ENCODE peak calls at places on chromosomes 11 and 22, in five cellular contexts. U is HCT116, R is upper lobe of left lung, Q is HepG2, X is transverse colon. L is an unnamed sample.

GRCh38 chr11:127816959-127817358 is 770.4 kb downstream of the ETS1 start:
- DNase-seq in U (no peak), R (no peak), Q (no peak), X (no peak), L (no peak)

GRCh38 chr11:10441652-10442503 is 13.2 kb upstream of the AMPD3 start:
- DNase-seq in U (no peak), R (no peak), Q (no peak), X (no peak), L (no peak)

GRCh38 chr11:32949739-32950138 is 57.1 kb downstream of the QSER1 start:
- DNase-seq in U (no peak), R (no peak), Q (no peak), X (no peak), L (no peak)

GRCh38 chr11:108703916-108704315 is 39.0 kb downstream of the DDX10 start:
- DNase-seq in U (no peak), R (no peak), Q (no peak), X (no peak), L (no peak)

GRCh38 chr22:49010086-49010863 is 817.4 kb downstream of the BRD1 start:
- DNase-seq in U (no peak), R (peak), Q (no peak), X (no peak), L (no peak)

GRCh38 chr11:128725630-128726461 is 32.0 kb downstream of the FLI1 start:
- DNase-seq in U (no peak), R (no peak), Q (no peak), X (peak), L (no peak)

GRCh38 chr11:132357811-132358572 is 987.6 kb downstream of the NTM start:
- DNase-seq in U (no peak), R (no peak), Q (no peak), X (no peak), L (peak)

GRCh38 chr11:93279911-93280347 is 50.6 kb upstream of the DEUP1 start:
- DNase-seq in U (no peak), R (no peak), Q (no peak), X (no peak), L (no peak)

GRCh38 chr22:43305806-43306205 is 37.4 kb downstream of the SCUBE1 start:
- DNase-seq in U (no peak), R (no peak), Q (no peak), X (no peak), L (no peak)

GRCh38 chr22:42581762-42582716 is 28.3 kb downstream of the SERHL2 start:
- DNase-seq in U (peak), R (peak), Q (peak), X (peak), L (peak)

GRCh38 chr22:30245985-30246901 is at the start of gene LIF:
- DNase-seq in U (no peak), R (peak), Q (no peak), X (peak), L (peak)

GRCh38 chr11:68506908-68507307 is 46.4 kb downstream of the PPP6R3 start:
- DNase-seq in U (no peak), R (no peak), Q (no peak), X (no peak), L (no peak)

GRCh38 chr22:40101417-40102101 is 76.2 kb upstream of the TNRC6B start:
- DNase-seq in U (no peak), R (no peak), Q (no peak), X (no peak), L (no peak)

GRCh38 chr22:42432020-42432596 is at the start of gene NFAM1:
- DNase-seq in U (no peak), R (peak), Q (no peak), X (peak), L (no peak)

GRCh38 chr11:122107566-122107965 is 8.4 kb downstream of the BLID start:
- DNase-seq in U (no peak), R (no peak), Q (no peak), X (no peak), L (no peak)

GRCh38 chr22:48824673-48825651 is 1002.7 kb downstream of the BRD1 start:
- DNase-seq in U (no peak), R (no peak), Q (no peak), X (no peak), L (no peak)

GRCh38 chr11:122852071-122852831 is 14.0 kb downstream of the CRTAM start:
- DNase-seq in U (no peak), R (no peak), Q (no peak), X (no peak), L (no peak)

GRCh38 chr11:40602866-40603578 is 856.4 kb downstream of the LRRC4C start:
- DNase-seq in U (no peak), R (no peak), Q (no peak), X (no peak), L (no peak)

GRCh38 chr11:100573911-100574513 is 113.1 kb upstream of the ARHGAP42 start:
- DNase-seq in U (no peak), R (no peak), Q (no peak), X (no peak), L (no peak)

GRCh38 chr11:97140885-97141494 is 751.2 kb downstream of the JRKL start:
- DNase-seq in U (no peak), R (no peak), Q (peak), X (no peak), L (no peak)

GRCh38 chr22:47322854-47323253 is 560.4 kb downstream of the TBC1D22A start:
- DNase-seq in U (no peak), R (no peak), Q (no peak), X (no peak), L (no peak)

GRCh38 chr22:38755155-38755910 is 465 bp downstream of the SUN2 start:
- DNase-seq in U (no peak), R (peak), Q (peak), X (peak), L (peak)

GRCh38 chr11:76152741-76153608 is 53.3 kb downstream of the WNT11 start:
- DNase-seq in U (no peak), R (no peak), Q (no peak), X (peak), L (no peak)

GRCh38 chr22:46406349-46406748 is 70.8 kb downstream of the TRMU start:
- DNase-seq in U (no peak), R (no peak), Q (no peak), X (no peak), L (no peak)

GRCh38 chr11:48034926-48035876 is 54.8 kb downstream of the PTPRJ start:
- DNase-seq in U (no peak), R (no peak), Q (no peak), X (peak), L (no peak)

GRCh38 chr11:46404476-46405017 is 13.0 kb upstream of the CHRM4 start:
- DNase-seq in U (no peak), R (no peak), Q (no peak), X (no peak), L (no peak)

GRCh38 chr11:839875-840617 is 2.3 kb downstream of the POLR2L start:
- DNase-seq in U (no peak), R (peak), Q (no peak), X (no peak), L (no peak)

GRCh38 chr11:62614275-62614674 is 1.2 kb downstream of the ROM1 start:
- DNase-seq in U (no peak), R (no peak), Q (peak), X (no peak), L (no peak)

GRCh38 chr22:42993651-42994275 is 21.2 kb downstream of the PACSIN2 start:
- DNase-seq in U (no peak), R (no peak), Q (peak), X (no peak), L (no peak)

GRCh38 chr22:22687638-22688500 is 43.5 kb downstream of the GGTLC2 start:
- DNase-seq in U (no peak), R (no peak), Q (peak), X (peak), L (no peak)

GRCh38 chr11:132125855-132126841 is 755.7 kb downstream of the NTM start:
- DNase-seq in U (no peak), R (peak), Q (no peak), X (no peak), L (no peak)

GRCh38 chr11:19931768-19932369 is 219.2 kb downstream of the NAV2 start:
- DNase-seq in U (no peak), R (no peak), Q (no peak), X (no peak), L (no peak)

GRCh38 chr11:2708757-2709281 is 9.0 kb upstream of the KCNQ1OT1 start:
- DNase-seq in U (no peak), R (no peak), Q (no peak), X (no peak), L (no peak)

GRCh38 chr11:105108247-105108646 is 31.3 kb downstream of the CARD18 start:
- DNase-seq in U (no peak), R (no peak), Q (no peak), X (no peak), L (no peak)

GRCh38 chr11:78666675-78667129 is 92.0 kb upstream of the NARS2 start:
- DNase-seq in U (no peak), R (no peak), Q (no peak), X (no peak), L (no peak)

GRCh38 chr11:6625832-6626420 is 6.7 kb upstream of the TPP1 start:
- DNase-seq in U (no peak), R (peak), Q (no peak), X (no peak), L (no peak)
- TF ChIP-seq POLR2AphosphoS5 in U (no peak), R (no peak), Q (no peak), X (no peak), L (no peak)

DNA sequence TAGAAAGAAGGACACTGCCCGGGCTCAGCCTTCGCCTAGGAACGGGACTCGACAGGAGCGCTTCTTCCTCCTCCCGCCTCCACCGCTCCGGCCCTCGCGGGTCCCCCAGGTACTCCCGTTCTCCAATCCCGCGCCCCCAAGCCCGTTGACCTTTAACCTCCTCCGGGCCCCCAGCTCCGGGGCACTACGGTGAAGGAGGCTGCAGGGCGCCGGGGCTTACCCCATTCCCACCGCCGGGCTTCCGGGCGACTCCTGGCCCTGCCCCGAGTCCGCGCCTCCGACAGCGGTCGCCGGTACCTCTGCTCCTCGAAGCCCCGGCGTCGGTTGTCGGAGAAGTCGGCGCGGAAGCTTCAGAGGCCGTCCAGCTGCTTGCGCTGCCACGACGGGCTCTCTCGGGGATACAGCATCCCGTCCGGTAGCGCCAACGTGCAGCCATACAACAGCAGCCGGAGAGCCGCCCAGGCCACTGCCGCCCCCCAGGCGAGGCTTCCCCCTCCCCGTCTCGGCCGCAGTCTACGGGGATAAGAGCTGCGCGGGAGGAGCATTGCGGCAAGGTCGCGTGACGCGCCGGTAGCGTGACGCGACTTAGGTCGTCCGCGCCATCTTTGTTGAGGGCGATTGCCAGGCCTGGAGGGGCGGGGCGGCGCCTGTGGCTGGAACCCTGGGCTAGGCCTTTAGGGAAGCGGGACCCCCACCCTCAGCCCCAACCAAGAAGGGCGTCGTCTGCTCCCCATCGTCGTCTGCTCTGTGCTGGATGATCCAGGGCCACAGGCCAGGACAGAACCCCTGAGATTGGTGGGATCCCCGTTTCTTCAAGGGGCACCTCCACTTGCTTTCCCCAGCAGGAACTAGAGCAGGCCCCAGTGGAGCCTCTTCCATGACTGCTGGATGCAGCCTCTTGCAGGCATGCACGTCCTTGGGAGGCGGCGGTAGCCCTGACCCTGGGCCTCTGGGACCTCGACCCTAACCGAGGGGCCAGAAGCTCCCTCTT is 26.3 kb downstream of the RGL4 start:
- DNase-seq in U (peak), R (peak), Q (peak), X (peak), L (peak)
- TF ChIP-seq POLR2A in U (peak), R (no peak), Q (peak), X (peak), L (peak)

GRCh38 chr11:66279092-66279797 is 1.3 kb downstream of the CNIH2 start:
- DNase-seq in U (no peak), R (peak), Q (no peak), X (no peak), L (no peak)

GRCh38 chr11:66275984-66276612 is 1.9 kb upstream of the CNIH2 start:
- DNase-seq in U (no peak), R (peak), Q (no peak), X (no peak), L (no peak)

GRCh38 chr11:66275396-66275795 is 2.6 kb upstream of the CNIH2 start:
- DNase-seq in U (no peak), R (no peak), Q (no peak), X (no peak), L (no peak)

GRCh38 chr11:66278396-66279091 is 569 bp downstream of the CNIH2 start:
- DNase-seq in U (no peak), R (no peak), Q (no peak), X (no peak), L (no peak)

DNA sequence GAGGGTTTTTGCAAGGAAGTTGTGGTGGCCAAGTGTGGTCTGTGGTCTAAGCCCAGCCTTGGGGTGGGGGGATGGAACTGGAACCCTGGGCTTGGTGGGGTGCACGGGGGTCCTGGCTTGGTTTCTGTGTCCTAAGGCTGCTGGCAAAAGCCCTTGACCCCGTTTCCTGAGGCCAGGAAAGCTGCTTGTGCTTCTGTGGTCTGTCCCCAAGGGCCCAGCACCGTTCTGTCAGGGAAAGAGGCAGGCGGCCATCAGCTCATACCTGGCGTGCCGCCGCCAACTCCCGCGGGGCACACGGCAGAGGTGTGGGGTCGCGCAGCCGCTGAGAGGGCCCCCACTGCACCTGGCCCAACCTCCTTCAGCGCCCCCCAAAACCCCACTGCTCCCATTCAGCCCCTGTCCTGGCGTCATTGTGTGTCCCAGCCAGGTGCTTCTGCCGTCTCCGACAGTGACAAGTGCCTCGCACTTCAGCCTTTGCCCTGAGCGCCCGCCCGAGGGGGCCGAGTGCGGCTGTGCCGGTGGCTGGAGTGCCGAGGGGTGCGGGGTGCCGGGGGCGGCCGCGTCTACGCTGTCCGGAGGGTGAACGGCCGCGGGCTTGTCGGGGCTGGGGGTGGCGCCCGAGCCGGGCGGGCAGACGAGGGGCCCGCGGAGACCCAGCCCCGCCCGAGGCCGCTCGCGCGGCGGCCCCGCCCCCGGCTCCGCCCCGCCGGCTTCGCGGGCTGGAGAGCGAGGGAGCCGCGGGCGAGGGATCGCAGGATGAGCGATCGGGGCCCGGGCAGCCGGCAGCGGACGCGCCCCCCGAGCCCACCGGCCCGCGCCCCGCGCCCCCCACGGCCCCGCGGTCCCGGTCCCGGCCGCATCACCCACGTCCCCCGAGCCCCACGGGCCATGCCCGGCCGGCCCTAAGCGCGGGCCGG is at the start of gene CNIH2:
- DNase-seq in U (no peak), R (peak), Q (no peak), X (peak), L (peak)
- TF ChIP-seq POLR2AphosphoS5 in U (no peak), R (no peak), Q (no peak), X (peak), L (no peak)

GRCh38 chr11:119368121-119369034 is 13.1 kb downstream of the USP2 start:
- DNase-seq in U (no peak), R (peak), Q (peak), X (peak), L (no peak)
- TF ChIP-seq POLR2A in U (no peak), R (no peak), Q (peak), X (peak), L (no peak)

DNA sequence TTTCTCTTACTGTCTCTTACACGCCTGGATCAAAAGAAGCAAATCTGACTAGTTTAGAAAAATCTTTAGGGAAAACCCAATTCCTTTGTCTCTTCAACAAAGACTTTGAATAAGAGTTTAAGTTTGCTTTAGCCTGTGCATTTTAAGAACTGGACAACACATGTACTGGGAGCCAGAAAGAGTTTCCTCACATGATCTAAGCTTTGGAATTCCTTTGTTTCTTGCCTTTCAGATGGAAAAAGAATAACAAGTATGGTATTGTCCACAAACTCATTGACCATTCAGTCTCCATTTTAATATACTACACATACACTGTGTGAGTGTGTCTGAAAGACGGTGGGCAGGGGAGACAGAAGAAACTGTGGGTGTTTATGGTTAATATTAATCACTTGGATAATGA is 205.6 kb downstream of the MAML2 start:
- DNase-seq in U (no peak), R (no peak), Q (no peak), X (no peak), L (no peak)
- TF ChIP-seq POLR2AphosphoS5 in U (no peak), R (no peak), Q (no peak), X (no peak), L (no peak)

GRCh38 chr11:116771935-116772334 is 852 bp downstream of the BUD13 start:
- DNase-seq in U (no peak), R (no peak), Q (no peak), X (no peak), L (no peak)

GRCh38 chr11:116774661-116775060 is 1.9 kb upstream of the BUD13 start:
- DNase-seq in U (no peak), R (no peak), Q (no peak), X (no peak), L (no peak)

GRCh38 chr11:116775975-116776374 is 3.2 kb upstream of the BUD13 start:
- DNase-seq in U (no peak), R (no peak), Q (no peak), X (no peak), L (no peak)

GRCh38 chr11:116773203-116774112 is 671 bp upstream of the BUD13 start:
- DNase-seq in U (no peak), R (no peak), Q (no peak), X (no peak), L (no peak)

DNA sequence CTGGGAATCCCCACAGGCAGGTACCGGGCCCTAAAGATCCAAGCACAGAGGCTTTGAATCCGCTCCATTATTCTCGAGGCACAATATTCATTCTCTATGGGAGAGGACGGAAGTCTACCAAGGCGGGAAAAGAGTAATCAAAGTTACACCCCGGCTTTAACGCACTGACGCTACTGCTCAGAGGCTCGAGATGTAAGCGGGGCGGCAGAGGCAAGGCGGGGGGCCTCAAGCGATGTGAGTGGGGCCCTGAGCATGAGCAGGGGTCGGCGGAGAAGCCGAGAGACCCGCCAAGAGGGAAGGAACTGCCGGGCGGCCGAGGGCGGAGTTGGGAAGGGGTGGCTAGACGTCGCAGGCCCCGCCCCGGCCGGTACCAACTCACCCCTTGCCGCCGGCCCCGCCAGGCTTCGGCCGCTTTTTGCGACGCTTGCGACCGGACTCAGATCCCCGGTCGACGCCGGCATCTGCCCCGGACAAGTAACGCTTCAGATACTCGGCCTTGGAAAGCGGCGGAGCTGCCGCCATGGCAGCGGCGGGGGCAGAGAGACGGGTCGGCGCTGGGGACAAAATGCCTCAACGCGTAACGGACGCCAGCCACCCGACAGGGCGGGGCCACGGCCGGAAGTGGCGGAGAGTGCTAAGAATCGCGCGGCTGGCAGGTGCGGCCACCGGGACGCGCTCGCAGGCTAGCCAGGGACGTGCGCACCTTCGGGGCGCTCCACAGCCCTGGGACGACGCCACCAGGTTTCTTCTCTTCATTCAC is at the start of gene BUD13:
- DNase-seq in U (peak), R (peak), Q (peak), X (peak), L (peak)
- TF ChIP-seq POLR2A in U (peak), R (no peak), Q (peak), X (peak), L (peak)

L was measured in GM12892.